ENCODE peak calls at places on chromosomes 11 and 22, in five cellular contexts. B is IMR-90, L is neuronal stem cell, A is H9, I is H1. O is an unnamed sample.

GRCh38 chr11:135033545-135033944 is 621.5 kb upstream of the B3GAT1 start:
- DNase-seq in B (no peak), L (peak; percentile 47), A (peak; percentile 79), I (peak; percentile 54), O (peak; percentile 93)

GRCh38 chr11:57424802-57425564 is 1.9 kb downstream of the SLC43A3 start:
- DNase-seq in B (peak; percentile 95), I (no peak), A (no peak), L (no peak), O (peak; percentile 87)

GRCh38 chr11:1650034-1650917 is 20.7 kb downstream of the KRTAP5-5 start:
- DNase-seq in A (no peak), L (no peak), I (no peak), B (no peak), O (peak; percentile 44)

GRCh38 chr22:37749831-37750595 is 53.2 kb downstream of the TRIOBP start:
- DNase-seq in L (no peak), A (no peak), B (peak; percentile 78), I (no peak), O (peak; percentile 36)

GRCh38 chr11:103528596-103528995 is 419.4 kb downstream of the DYNC2H1 start:
- DNase-seq in L (no peak), B (no peak), I (no peak), A (no peak), O (no peak)

GRCh38 chr11:57214494-57214893 is 22.6 kb downstream of the APLNR start:
- DNase-seq in L (no peak), B (peak; percentile 86), I (no peak), A (no peak), O (peak; percentile 36)

GRCh38 chr22:33896801-33897620 is 23.3 kb downstream of the LARGE1 start:
- DNase-seq in L (no peak), I (peak; percentile 56), A (peak; percentile 78), B (peak; percentile 45), O (peak; percentile 67)

GRCh38 chr22:28948404-28948803 is 65.0 kb downstream of the ZNRF3 start:
- DNase-seq in B (no peak), A (no peak), I (no peak), L (no peak), O (no peak)

GRCh38 chr11:120929664-120930154 is 94.2 kb upstream of the TBCEL start:
- DNase-seq in L (peak; percentile 73), I (peak; percentile 73), A (peak; percentile 91), B (peak; percentile 26), O (peak; percentile 98)

GRCh38 chr11:38315151-38315550 is 1717.1 kb upstream of the RAG2 start:
- DNase-seq in I (no peak), A (no peak), L (no peak), B (no peak), O (no peak)

GRCh38 chr22:35219012-35219411 is 38.3 kb upstream of the HMGXB4 start:
- DNase-seq in L (no peak), A (no peak), I (no peak), B (peak; percentile 69), O (peak; percentile 31)

GRCh38 chr11:56624661-56625110 is 10.0 kb upstream of the OR5M1 start:
- DNase-seq in L (peak; percentile 38), B (peak; percentile 34), I (no peak), A (no peak), O (peak; percentile 91)

GRCh38 chr11:116379185-116379828 is 393.5 kb downstream of the BUD13 start:
- DNase-seq in L (peak; percentile 66), B (peak; percentile 14), A (peak; percentile 43), I (no peak), O (peak; percentile 46)

GRCh38 chr11:81840375-81840774 is 893.3 kb downstream of the FAM181B start:
- DNase-seq in L (no peak), B (no peak), I (no peak), A (no peak), O (no peak)

GRCh38 chr22:25955323-25955722 is 213.3 kb downstream of the MYO18B start:
- DNase-seq in L (no peak), B (no peak), I (no peak), A (no peak), O (no peak)

GRCh38 chr22:25956801-25957200 is 212.5 kb upstream of the SEZ6L start:
- DNase-seq in I (no peak), L (no peak), A (no peak), B (no peak), O (no peak)

GRCh38 chr22:25950101-25950500 is 208.1 kb downstream of the MYO18B start:
- DNase-seq in L (no peak), A (no peak), I (no peak), B (no peak), O (no peak)

GRCh38 chr22:25953276-25953675 is 211.3 kb downstream of the MYO18B start:
- DNase-seq in A (no peak), I (no peak), B (no peak), L (no peak), O (no peak)

GRCh38 chr22:25953919-25954318 is 211.9 kb downstream of the MYO18B start:
- DNase-seq in A (no peak), B (no peak), I (no peak), L (no peak), O (no peak)
- H2AK5ac ChIP-seq in A (no peak overlapping the region), B (no peak overlapping the region), I (no peak overlapping the region), L (no peak overlapping the region), O (no peak overlapping the region)

GRCh38 chr11:104776501-104777170 is 121.6 kb downstream of the CASP12 start:
- DNase-seq in L (no peak), A (no peak), B (peak; percentile 36), I (no peak), O (no peak)

GRCh38 chr11:104774578-104774977 is 123.7 kb downstream of the CASP12 start:
- DNase-seq in I (no peak), L (no peak), A (no peak), B (no peak), O (no peak)

GRCh38 chr11:104772806-104773241 is 125.4 kb downstream of the CASP12 start:
- DNase-seq in I (no peak), A (no peak), L (no peak), B (peak; percentile 96), O (no peak)

DNA sequence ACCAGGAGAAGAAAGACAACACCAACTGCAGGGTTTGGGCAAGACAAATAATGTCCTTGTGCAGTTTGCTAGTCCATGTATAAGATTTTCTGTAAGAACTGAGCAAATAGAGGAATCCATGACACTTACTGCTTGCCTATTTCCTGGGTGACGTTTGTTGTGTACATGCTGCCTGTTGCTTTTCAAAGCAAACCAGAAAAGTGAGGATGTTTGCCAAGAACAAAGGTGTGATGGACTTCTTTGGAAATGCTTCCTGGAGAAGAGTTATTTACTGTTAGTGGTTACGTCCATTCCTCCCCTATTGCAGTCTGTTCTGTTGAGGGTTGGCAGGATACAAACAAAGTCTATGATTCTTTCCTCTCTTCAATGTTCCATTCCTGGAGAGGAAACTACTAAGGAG is 126.5 kb downstream of the CASP12 start:
- DNase-seq in A (no peak), B (no peak), L (no peak), I (no peak), O (no peak)
- H3K27ac ChIP-seq in A (no peak overlapping the region), B (no peak overlapping the region), L (no peak overlapping the region), I (no peak overlapping the region), O (no peak overlapping the region)

GRCh38 chr11:69465236-69466000 is 16.0 kb upstream of the LINC01488 start:
- DNase-seq in L (no peak), B (no peak), I (no peak), A (no peak), O (no peak)

GRCh38 chr11:69467646-69468045 is 13.8 kb upstream of the LINC01488 start:
- DNase-seq in A (no peak), L (no peak), I (no peak), B (no peak), O (no peak)

GRCh38 chr11:69468236-69468635 is 13.2 kb upstream of the LINC01488 start:
- DNase-seq in A (no peak), L (no peak), B (no peak), I (no peak), O (no peak)

GRCh38 chr11:69466039-69466438 is 15.4 kb upstream of the LINC01488 start:
- DNase-seq in B (no peak), A (no peak), L (no peak), I (no peak), O (no peak)

DNA sequence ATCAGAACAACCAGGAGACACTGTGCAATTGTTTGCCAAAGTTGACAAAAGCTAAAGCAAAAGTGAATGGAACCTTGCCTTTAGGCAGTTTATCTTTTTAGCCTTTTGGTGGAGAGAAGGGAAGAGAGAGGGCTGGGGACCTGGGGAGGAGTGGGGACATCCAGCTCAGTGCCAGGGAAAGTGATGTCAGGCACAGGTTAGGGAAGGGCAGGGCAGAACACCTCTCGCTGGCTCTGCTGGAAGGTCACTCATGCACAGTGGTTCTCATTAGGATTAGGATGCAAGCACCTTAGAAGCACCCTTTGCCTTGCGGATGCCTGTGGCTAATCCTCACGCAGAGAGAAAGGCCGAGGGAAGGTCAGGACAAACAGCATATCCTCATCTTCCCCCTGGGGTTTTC is 14.3 kb upstream of the LINC01488 start:
- DNase-seq in B (no peak), L (no peak), I (no peak), A (no peak), O (no peak)
- H4K8ac ChIP-seq in B (no peak overlapping the region), L (no peak overlapping the region), I (no peak overlapping the region), A (no peak overlapping the region), O (no peak overlapping the region)

GRCh38 chr11:46051102-46051501 is 70.2 kb downstream of the PHF21A start:
- DNase-seq in I (no peak), L (no peak), B (no peak), A (no peak), O (no peak)
- H2AK5ac ChIP-seq in I (no peak overlapping the region), L (no peak overlapping the region), B (no peak overlapping the region), A (no peak overlapping the region), O (no peak overlapping the region)

DNA sequence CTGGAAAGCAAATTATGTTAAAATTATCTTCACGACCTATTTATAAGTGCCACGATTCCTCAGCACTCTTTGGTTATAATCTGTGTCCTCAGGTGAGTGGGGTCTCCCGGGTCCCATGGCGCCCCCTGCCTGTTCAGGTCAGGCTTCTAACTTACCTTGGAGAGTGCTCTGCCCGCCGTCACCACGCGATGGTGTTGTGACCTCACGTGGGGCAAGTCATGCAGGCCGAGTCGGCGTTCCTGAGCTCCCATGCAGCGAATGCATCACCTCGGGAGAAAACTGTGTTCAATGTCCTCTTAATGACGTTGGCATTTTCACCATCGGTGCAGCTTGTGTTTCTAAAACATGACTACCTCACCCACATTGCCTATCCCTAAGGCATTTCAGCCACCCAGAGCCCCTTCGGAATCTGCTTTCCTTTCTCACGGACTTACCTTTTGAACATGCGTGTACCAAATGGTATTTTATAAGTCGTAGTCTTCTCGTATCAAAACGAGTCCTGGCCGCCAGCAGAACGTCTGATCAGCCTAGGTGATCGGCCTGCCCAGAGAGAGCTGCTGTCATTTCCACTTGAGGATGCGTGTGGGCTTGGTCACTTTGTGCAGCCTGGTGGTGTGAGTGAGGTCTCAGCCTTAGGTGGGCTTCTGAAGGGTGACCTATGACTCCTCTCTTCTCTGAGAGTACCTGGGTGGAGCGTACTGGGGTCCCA is 64.8 kb downstream of the TBC1D22A start:
- DNase-seq in A (peak; percentile 89), B (no peak), I (peak; percentile 54), L (no peak), O (peak; percentile 92)
- H3K27ac ChIP-seq in A (no peak overlapping the region), B (no peak overlapping the region), I (no peak overlapping the region), L (no peak overlapping the region), O (no peak overlapping the region)

GRCh38 chr11:66866420-66867010 is 9.7 kb downstream of the LRFN4 start:
- DNase-seq in B (no peak), A (no peak), I (no peak), L (no peak), O (no peak)
- H4K8ac ChIP-seq in B (no peak overlapping the region), A (no peak overlapping the region), I (peak overlapping the region; percentile 14), L (no peak overlapping the region), O (no peak overlapping the region)

GRCh38 chr22:45968003-45968650 is 8.8 kb downstream of the WNT7B start:
- DNase-seq in B (peak; percentile 66), L (no peak), A (no peak), I (no peak), O (no peak)
- H2AK5ac ChIP-seq in B (peak overlapping the region; percentile 86), L (peak overlapping the region; percentile 100), A (no peak overlapping the region), I (peak overlapping the region; percentile 83), O (no peak overlapping the region)

O was measured in mesendoderm.